ENCODE peak calls at places on chromosomes 11 and 22, in five cellular contexts. V, W, Q, J and H are unnamed samples.
A peak's percentile ranks its signal among the peaks of the same experiment; 100 is the strongest.

GRCh38 chr22:29710922-29711593 is 8.7 kb upstream of the CABP7 start:
- DNase-seq in Q (no peak), V (no peak), W (no peak), J (no peak), H (no peak)

GRCh38 chr22:39681038-39681861 is 110.7 kb downstream of the CACNA1I start:
- DNase-seq in W (no peak), V (no peak), J (no peak), Q (no peak), H (no peak)

GRCh38 chr22:44659140-44659539 is 42.9 kb upstream of the PRR5 start:
- DNase-seq in Q (no peak), V (no peak), W (no peak), J (no peak), H (no peak)

GRCh38 chr11:26134481-26135355 is 197.2 kb upstream of the ANO3 start:
- DNase-seq in J (peak; percentile 1), V (no peak), W (no peak), Q (no peak), H (peak; percentile 31)

GRCh38 chr22:37604074-37604473 is 4.6 kb upstream of the GGA1 start:
- DNase-seq in J (no peak), W (no peak), V (no peak), Q (no peak), H (no peak)

GRCh38 chr11:82682003-82682751 is 51.5 kb downstream of the FAM181B start:
- DNase-seq in Q (no peak), V (peak; percentile 12), W (no peak), J (no peak), H (peak; percentile 57)

GRCh38 chr11:65879622-65880021 is at the start of gene CTSW:
- DNase-seq in W (peak; percentile 14), Q (no peak), V (no peak), J (no peak), H (no peak)

GRCh38 chr22:47036352-47036751 is 273.9 kb downstream of the TBC1D22A start:
- DNase-seq in Q (peak; percentile 45), W (no peak), J (no peak), V (no peak), H (no peak)

GRCh38 chr11:69409812-69410645 is 71.4 kb upstream of the LINC01488 start:
- DNase-seq in Q (no peak), W (no peak), J (no peak), V (no peak), H (no peak)

GRCh38 chr11:10294289-10294953 is 402 bp upstream of the SBF2 start:
- DNase-seq in W (peak; percentile 80), V (peak; percentile 42), J (no peak), Q (peak; percentile 69), H (peak; percentile 64)

GRCh38 chr11:84408946-84409411 is 1122.8 kb upstream of the CCDC90B start:
- DNase-seq in W (no peak), Q (no peak), J (no peak), V (no peak), H (no peak)

GRCh38 chr11:17388609-17389204 is at the start of gene KCNJ11:
- DNase-seq in W (no peak), V (peak; percentile 34), J (no peak), Q (no peak), H (no peak)

GRCh38 chr11:64670975-64671374 is 52.0 kb downstream of the NRXN2 start:
- DNase-seq in J (no peak), Q (no peak), W (no peak), V (no peak), H (no peak)

GRCh38 chr11:75194147-75194546 is 43.2 kb downstream of the SLCO2B1 start:
- DNase-seq in J (no peak), V (no peak), Q (peak; percentile 31), W (no peak), H (no peak)

GRCh38 chr11:45285931-45286632 is at the start of gene SYT13:
- DNase-seq in W (no peak), V (no peak), J (peak; percentile 28), Q (no peak), H (peak; percentile 66)

GRCh38 chr11:77073328-77074001 is 6.7 kb downstream of the CAPN5 start:
- DNase-seq in J (no peak), W (peak; percentile 96), Q (peak; percentile 74), V (no peak), H (peak; percentile 37)

GRCh38 chr11:316891-317291 is 3.1 kb downstream of the IFITM1 start:
- DNase-seq in W (no peak), V (no peak), Q (no peak), J (no peak), H (no peak)

GRCh38 chr11:75706260-75706729 is 11.3 kb upstream of the MOGAT2 start:
- DNase-seq in Q (peak; percentile 83), V (peak; percentile 71), W (peak; percentile 68), J (peak; percentile 74), H (peak; percentile 67)

GRCh38 chr11:77175021-77175842 is 47.2 kb downstream of the MYO7A start:
- DNase-seq in W (no peak), V (no peak), Q (no peak), J (no peak), H (no peak)

GRCh38 chr11:116851631-116852030 is 14.2 kb upstream of the APOA1 start:
- DNase-seq in J (no peak), V (no peak), Q (no peak), W (no peak), H (no peak)

GRCh38 chr11:125022551-125022950 is 40.6 kb upstream of the SLC37A2 start:
- DNase-seq in W (no peak), V (no peak), J (no peak), Q (no peak), H (no peak)

GRCh38 chr11:46951864-46952263 is 15.3 kb downstream of the CSTPP1 start:
- DNase-seq in J (no peak), V (no peak), W (no peak), Q (no peak), H (no peak)

GRCh38 chr22:32668254-32669094 is 133.0 kb upstream of the TIMP3 start:
- DNase-seq in J (no peak), Q (no peak), W (no peak), V (no peak), H (no peak)

GRCh38 chr11:59666969-59667368 is 1.9 kb downstream of the PATL1 start:
- DNase-seq in V (no peak), J (no peak), Q (no peak), W (no peak), H (no peak)

GRCh38 chr22:27776410-27776958 is 25.1 kb downstream of the MN1 start:
- DNase-seq in W (no peak), V (no peak), Q (no peak), J (peak; percentile 22), H (no peak)

GRCh38 chr11:131254254-131254653 is 116.2 kb upstream of the NTM start:
- DNase-seq in W (no peak), J (no peak), V (no peak), Q (no peak), H (no peak)

GRCh38 chr11:97722065-97722464 is 1298.7 kb upstream of the CNTN5 start:
- DNase-seq in V (no peak), W (no peak), Q (no peak), J (no peak), H (no peak)